ENCODE peak calls at places on chromosomes 3 and 15, in seven cellular contexts. G, Z, X, A, R, J and M are unnamed samples.

GRCh38 chr3:141707741-141708203 is 30.3 kb upstream of the RNF7 start:
- DNase-seq in G (peak), Z (no peak), X (no peak), A (no peak), R (no peak), J (no peak), M (no peak)

GRCh38 chr15:96359772-96360498 is 29.4 kb downstream of the NR2F2 start:
- DNase-seq in G (no peak), Z (peak), X (peak), A (no peak), R (no peak), J (peak), M (no peak)

GRCh38 chr3:196636369-196637349 is 2.8 kb upstream of the NRROS start:
- DNase-seq in G (no peak), Z (no peak), X (no peak), A (no peak), R (no peak), J (no peak), M (no peak)

GRCh38 chr15:35379972-35380371 is 166.0 kb downstream of the DPH6 start:
- DNase-seq in G (no peak), Z (no peak), X (no peak), A (no peak), R (no peak), J (no peak), M (no peak)

GRCh38 chr3:65732060-65732933 is 306.4 kb downstream of the MAGI1 start:
- DNase-seq in G (peak), Z (peak), X (no peak), A (no peak), R (no peak), J (no peak), M (peak)

GRCh38 chr3:18556503-18556902 is 131.4 kb upstream of the SATB1 start:
- DNase-seq in G (no peak), Z (peak), X (no peak), A (no peak), R (peak), J (no peak), M (no peak)

GRCh38 chr3:42659451-42660130 is 6.1 kb downstream of the ZBTB47 start:
- DNase-seq in G (no peak), Z (no peak), X (peak), A (no peak), R (no peak), J (no peak), M (no peak)

GRCh38 chr3:128360705-128361271 is 105.9 kb downstream of the DNAJB8 start:
- DNase-seq in G (no peak), Z (no peak), X (no peak), A (no peak), R (no peak), J (no peak), M (no peak)

GRCh38 chr3:196246612-196247308 is 30.4 kb downstream of the SLC51A start:
- DNase-seq in G (peak), Z (peak), X (no peak), A (no peak), R (no peak), J (no peak), M (no peak)

GRCh38 chr3:24604215-24604614 is 109.6 kb upstream of the THRB start:
- DNase-seq in G (no peak), Z (no peak), X (no peak), A (no peak), R (no peak), J (no peak), M (no peak)

GRCh38 chr3:116135462-116135861 is 309.8 kb downstream of the LSAMP start:
- DNase-seq in G (peak), Z (peak), X (no peak), A (no peak), R (no peak), J (no peak), M (no peak)

GRCh38 chr15:79311901-79312553 is 1.1 kb downstream of the TMED3 start:
- DNase-seq in G (peak), Z (no peak), X (no peak), A (no peak), R (no peak), J (no peak), M (no peak)

GRCh38 chr3:40719660-40720287 is 195.0 kb downstream of the ZNF621 start:
- DNase-seq in G (peak), Z (peak), X (no peak), A (no peak), R (no peak), J (no peak), M (no peak)

GRCh38 chr3:150798122-150798618 is 35.2 kb upstream of the SIAH2 start:
- DNase-seq in G (no peak), Z (no peak), X (no peak), A (no peak), R (no peak), J (no peak), M (peak)

GRCh38 chr15:101187820-101188516 is 63.9 kb downstream of the CHSY1 start:
- DNase-seq in G (peak), Z (peak), X (no peak), A (no peak), R (no peak), J (no peak), M (no peak)

GRCh38 chr3:187125319-187126031 is 13.8 kb downstream of the RPL39L start:
- DNase-seq in G (no peak), Z (no peak), X (no peak), A (no peak), R (no peak), J (no peak), M (peak)